ENCODE peak calls at places on chromosome 4, in four cellular contexts. O is upper lobe of left lung, X is stomach, R is uterus. D is an unnamed sample.

GRCh38 chr4:65311120-65311519 is 359.2 kb downstream of the EPHA5 start:
- DNase-seq in O (no peak), X (no peak), R (no peak), D (no peak)

GRCh38 chr4:8912089-8912455 is 40.4 kb upstream of the HMX1 start:
- DNase-seq in O (no peak), X (peak; percentile 16), R (no peak), D (no peak)

GRCh38 chr4:145938618-145939177 is at the start of gene ZNF827:
- DNase-seq in O (peak; percentile 57), X (peak; percentile 59), R (peak; percentile 63), D (peak; percentile 88)

GRCh38 chr4:18390655-18391369 is 369.3 kb upstream of the LCORL start:
- DNase-seq in O (no peak), X (no peak), R (no peak), D (no peak)

GRCh38 chr4:99657801-99658200 is at the start of gene C4orf54:
- DNase-seq in O (no peak), X (no peak), R (no peak), D (no peak)

GRCh38 chr4:118904418-118904817 is 15.8 kb downstream of the SYNPO2 start:
- DNase-seq in O (no peak), X (no peak), R (peak; percentile 89), D (no peak)

GRCh38 chr4:88130544-88131305 is 27.7 kb downstream of the ABCG2 start:
- DNase-seq in O (no peak), X (no peak), R (no peak), D (no peak)

GRCh38 chr4:26021417-26022345 is 107.7 kb downstream of the SMIM20 start:
- DNase-seq in O (no peak), X (no peak), R (no peak), D (no peak)

GRCh38 chr4:151641983-151642382 is 118.8 kb downstream of the GATB start:
- DNase-seq in O (no peak), X (no peak), R (no peak), D (no peak)

GRCh38 chr4:151638295-151638858 is 122.4 kb downstream of the GATB start:
- DNase-seq in O (no peak), X (no peak), R (no peak), D (no peak)

GRCh38 chr4:151643564-151643963 is 117.2 kb downstream of the GATB start:
- DNase-seq in O (no peak), X (no peak), R (no peak), D (no peak)

GRCh38 chr4:151644625-151645024 is 116.2 kb downstream of the GATB start:
- DNase-seq in O (no peak), X (no peak), R (no peak), D (no peak)

GRCh38 chr4:151641167-151641566 is 119.6 kb downstream of the GATB start:
- DNase-seq in O (no peak), X (no peak), R (no peak), D (no peak)
- H3K27ac ChIP-seq in O (no peak overlapping the region), X (no peak overlapping the region), R (no peak overlapping the region), D (no peak overlapping the region)

GRCh38 chr4:2077537-2078460 is 18.7 kb downstream of the NAT8L start:
- DNase-seq in O (no peak), X (no peak), R (no peak), D (no peak)
- H3K4me1 ChIP-seq in O (no peaks in the 10 kb centered on the region), X (no peaks in the 10 kb centered on the region), R (no peaks in the 10 kb centered on the region), D (no peaks in the 10 kb centered on the region)

GRCh38 chr4:40057540-40058091 is 966 bp downstream of the N4BP2 start:
- DNase-seq in O (peak; percentile 92), X (peak; percentile 84), R (peak; percentile 88), D (peak; percentile 64)
- TF ChIP-seq POLR2A in O (no peak), X (no peak), R (peak; percentile 73), D (peak; percentile 66)

DNA sequence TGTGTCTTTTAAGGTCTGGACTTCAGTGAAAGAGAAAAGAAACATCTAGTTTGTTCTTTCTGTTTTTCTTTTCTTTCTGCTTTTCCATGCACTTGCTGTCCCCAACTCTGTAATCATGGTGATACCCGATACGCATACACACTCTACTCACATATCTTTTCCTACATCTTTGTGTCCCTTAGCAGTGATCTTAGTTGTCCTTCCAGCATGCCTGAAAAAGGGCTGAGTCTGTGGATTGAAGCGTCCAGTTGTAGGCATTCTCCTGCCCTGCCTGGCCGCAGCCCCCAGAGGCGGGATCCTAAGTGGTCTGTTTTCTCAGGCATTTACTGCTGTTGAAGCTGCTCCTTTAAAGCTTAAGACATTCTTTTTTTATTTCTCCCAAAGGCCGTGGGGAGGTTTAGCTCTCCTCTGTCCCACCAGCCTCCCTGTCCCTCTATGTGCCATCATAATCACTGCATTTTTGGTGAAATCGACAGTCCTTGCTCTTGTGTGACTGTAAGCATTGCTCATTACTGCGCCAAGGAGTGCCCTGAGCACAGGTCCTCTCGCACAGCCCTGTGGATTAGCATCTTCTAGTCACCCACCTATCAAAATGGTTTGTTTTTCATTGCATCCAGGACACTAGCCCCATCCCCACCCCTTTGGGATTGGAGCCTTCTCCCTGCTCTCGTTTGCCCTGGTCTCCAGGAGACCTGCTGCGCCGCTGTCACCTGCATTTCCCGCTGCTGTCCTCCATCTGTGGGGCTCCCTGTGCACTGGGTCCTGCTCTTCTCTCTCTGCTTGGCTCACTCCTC is 4.4 kb downstream of the RGS12 start:
- DNase-seq in O (no peak), X (peak; percentile 7), R (no peak), D (peak; percentile 34)
- H3K27ac ChIP-seq in O (no peak overlapping the region), X (no peak overlapping the region), R (no peak overlapping the region), D (no peak overlapping the region)

GRCh38 chr4:20181926-20182325 is 69.8 kb upstream of the SLIT2 start:
- DNase-seq in O (no peak), X (no peak), R (no peak), D (no peak)
- H3K4me1 ChIP-seq in O (no peaks in the 10 kb centered on the region), X (no peaks in the 10 kb centered on the region), R (no peaks in the 10 kb centered on the region), D (no peaks in the 10 kb centered on the region)

GRCh38 chr4:2261853-2262144 is at the start of gene MXD4:
- DNase-seq in O (no peak), X (no peak), R (no peak), D (no peak)
- TF ChIP-seq POLR2A in O (no peak), X (no peak), R (peak; percentile 85), D (peak; percentile 73)

GRCh38 chr4:153679476-153679875 is 4.6 kb upstream of the TLR2 start:
- DNase-seq in O (peak; percentile 66), X (no peak), R (no peak), D (no peak)

GRCh38 chr4:153683763-153684181 is 308 bp upstream of the TLR2 start:
- DNase-seq in O (no peak), X (no peak), R (no peak), D (no peak)

DNA sequence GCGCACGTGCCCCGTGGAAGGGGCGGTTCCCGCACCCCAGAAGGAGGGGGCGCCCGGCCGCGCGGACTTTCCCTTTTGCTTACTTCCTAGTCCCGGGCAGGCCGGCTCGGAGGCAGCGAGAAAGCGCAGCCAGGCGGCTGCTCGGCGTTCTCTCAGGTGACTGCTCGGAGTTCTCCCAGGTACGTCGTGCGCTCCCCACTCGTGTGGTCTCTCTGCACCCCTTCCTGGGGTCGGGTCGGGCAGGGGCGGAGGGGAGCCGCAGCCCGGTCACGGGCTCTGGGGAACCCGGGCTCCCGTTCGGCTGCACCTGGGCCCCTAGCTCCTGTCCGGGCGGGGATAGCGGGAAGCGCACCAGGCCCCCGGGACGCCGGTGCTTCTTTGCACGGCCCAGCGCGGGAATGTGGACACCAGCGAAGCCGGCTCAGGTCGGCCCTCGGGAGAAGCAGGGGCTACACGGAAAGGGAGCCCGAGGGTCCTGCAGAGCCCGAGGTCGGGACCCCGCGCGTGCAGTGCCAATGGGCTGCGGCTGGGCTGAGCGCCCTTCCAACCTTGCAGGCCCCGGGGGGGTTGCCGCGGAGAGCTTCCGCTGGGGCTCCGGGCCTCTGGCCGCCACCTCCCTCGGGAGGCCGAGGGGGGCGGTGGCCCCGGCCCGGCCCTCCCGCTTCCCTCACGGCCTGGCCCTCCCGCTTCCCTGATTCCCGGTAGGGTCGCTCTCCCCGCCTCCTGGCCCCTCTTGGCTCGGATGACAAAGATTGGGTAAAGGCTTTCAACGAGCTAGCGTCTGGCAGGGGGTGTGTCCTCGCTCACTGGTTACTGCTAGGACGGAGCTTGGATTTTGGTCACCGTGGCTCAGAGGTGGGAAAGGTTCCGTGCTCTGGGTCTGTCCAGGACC is at the start of gene TLR2:
- DNase-seq in O (peak; percentile 92), X (peak; percentile 85), R (peak; percentile 30), D (peak; percentile 86)
- H3K27ac ChIP-seq in O (peak within 1 kb of the TSS; percentile 79), X (peak within 1 kb of the TSS; percentile 12), R (no peak within 1 kb of the TSS), D (peak within 1 kb of the TSS; percentile 40)

DNA sequence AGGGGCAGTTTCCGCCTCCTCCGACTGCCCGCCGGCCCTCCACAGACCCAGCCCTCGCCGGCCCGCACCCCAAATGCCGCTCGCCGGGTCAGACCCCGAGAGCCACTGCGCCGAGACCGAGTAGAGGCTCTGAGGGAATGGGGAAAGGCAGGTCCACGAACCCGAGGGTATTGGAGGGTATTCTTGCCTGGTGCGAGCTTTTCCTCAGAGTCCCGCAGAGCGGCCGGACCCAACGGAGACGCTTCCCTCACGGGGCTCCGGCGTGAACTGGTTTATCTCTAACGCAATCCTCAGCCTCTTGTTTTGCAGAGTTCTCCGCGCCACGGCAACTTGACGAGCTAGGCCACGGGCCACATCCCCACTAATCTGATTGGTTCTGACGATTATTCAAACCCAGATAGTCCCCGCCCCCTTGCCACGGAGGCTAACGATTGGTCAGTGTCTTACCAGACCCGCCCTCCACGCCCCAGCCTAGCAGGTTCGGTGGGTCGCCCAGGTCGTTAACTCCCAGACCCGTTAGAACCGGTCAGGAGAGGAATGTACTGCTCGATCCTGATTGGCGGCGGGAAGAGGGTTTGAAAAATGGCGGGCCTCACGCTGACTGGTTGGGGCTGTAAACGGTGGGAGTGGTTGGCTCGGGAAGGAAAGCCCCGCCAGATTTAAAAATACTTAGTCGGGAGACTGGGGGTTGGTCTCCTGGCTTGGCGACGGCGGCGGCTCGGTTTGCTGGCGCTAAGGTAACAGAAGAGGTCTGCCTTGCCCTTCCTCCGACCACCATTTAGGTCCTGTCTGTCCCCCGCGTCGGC is at the start of gene HMGB2:
- DNase-seq in O (peak; percentile 100), X (peak; percentile 100), R (peak; percentile 100), D (peak; percentile 100)
- H3K4me1 ChIP-seq in O (peaks cover 11% of the 10 kb centered on the region), X (peaks cover 27% of the 10 kb centered on the region), R (peaks cover 5% of the 10 kb centered on the region), D (no peaks in the 10 kb centered on the region)

DNA sequence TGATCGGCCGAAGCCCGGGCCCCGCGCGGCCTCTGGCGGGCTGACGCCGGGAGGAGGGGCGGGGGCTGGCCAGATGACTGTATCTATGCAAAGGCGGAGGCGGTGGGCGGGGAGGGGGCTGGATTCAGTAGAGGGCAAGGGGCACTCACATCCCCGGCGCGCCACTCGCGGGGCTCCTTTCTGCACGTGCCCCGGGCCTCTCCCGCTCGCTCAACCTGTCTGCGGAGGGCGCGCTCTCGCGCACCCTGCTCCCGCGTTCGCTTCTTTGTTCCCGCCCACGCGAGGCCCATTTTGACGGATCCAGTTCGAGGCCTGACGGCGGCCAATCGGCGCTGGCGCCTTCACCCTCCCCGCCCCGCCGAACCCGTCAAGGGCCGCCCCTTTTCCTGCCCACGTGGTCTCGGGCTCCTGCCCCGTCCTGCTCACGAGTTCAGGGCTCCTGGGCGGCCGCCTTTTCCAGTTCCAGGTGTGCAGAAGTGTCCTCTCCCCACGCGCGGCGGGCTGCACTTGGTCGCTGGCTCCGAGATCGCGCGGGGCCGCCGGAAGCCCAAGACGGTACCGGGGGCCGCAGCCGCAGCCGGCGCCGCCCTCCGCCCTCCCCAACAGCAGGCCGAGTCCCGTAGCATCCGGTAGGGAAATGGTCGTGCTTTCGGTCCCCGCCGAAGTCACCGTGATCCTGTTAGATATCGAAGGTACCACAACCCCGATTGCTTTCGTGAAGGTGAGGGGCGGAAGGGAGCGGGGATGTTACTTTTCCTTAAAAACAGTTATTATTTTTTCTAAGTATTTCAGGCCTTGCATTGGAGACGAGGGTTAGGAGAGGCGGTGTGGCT is at the start of the genes ENOPH1 and HNRNPDL:
- DNase-seq in O (peak; percentile 97), X (peak; percentile 96), R (peak; percentile 94), D (peak; percentile 98)
- TF ChIP-seq POLR2A in O (no peak), X (no peak), R (peak; percentile 74), D (peak; percentile 73)

D was measured in Peyer's patch.